ENCODE peak calls at places on chromosomes 3 and 15, in eight cellular contexts. One of them, this sample, is unnamed.

GRCh38 chr3:55724407-55724784 is 237.3 kb upstream of the WNT5A start:
- DNase-seq in germinal center: no peak
- DNase-seq in substantia nigra: no peak
- DNase-seq in GM20000: no peak
- DNase-seq in NCI-H187: no peak
- DNase-seq in left lung: no peak
- DNase-seq in fibroblast of lung: no peak
- DNase-seq in IMR-90: no peak
- DNase-seq in this sample: no peak

GRCh38 chr15:63041982-63042878 is at the start of gene TPM1:
- DNase-seq in germinal center: peak
- DNase-seq in substantia nigra: no peak
- DNase-seq in GM20000: peak
- DNase-seq in NCI-H187: no peak
- DNase-seq in left lung: peak
- DNase-seq in fibroblast of lung: peak
- DNase-seq in IMR-90: peak
- DNase-seq in this sample: no peak

GRCh38 chr3:58044656-58045055 is 36.4 kb downstream of the FLNB start:
- DNase-seq in germinal center: no peak
- DNase-seq in substantia nigra: no peak
- DNase-seq in GM20000: no peak
- DNase-seq in NCI-H187: no peak
- DNase-seq in left lung: no peak
- DNase-seq in fibroblast of lung: peak
- DNase-seq in IMR-90: peak
- DNase-seq in this sample: no peak

GRCh38 chr3:71389911-71390573 is 193.5 kb downstream of the FOXP1 start:
- DNase-seq in germinal center: no peak
- DNase-seq in substantia nigra: no peak
- DNase-seq in GM20000: no peak
- DNase-seq in NCI-H187: no peak
- DNase-seq in left lung: no peak
- DNase-seq in fibroblast of lung: peak
- DNase-seq in IMR-90: peak
- DNase-seq in this sample: peak

GRCh38 chr3:14725015-14725431 is 50.1 kb downstream of the C3orf20 start:
- DNase-seq in germinal center: no peak
- DNase-seq in substantia nigra: no peak
- DNase-seq in GM20000: no peak
- DNase-seq in NCI-H187: no peak
- DNase-seq in left lung: no peak
- DNase-seq in fibroblast of lung: peak
- DNase-seq in IMR-90: peak
- DNase-seq in this sample: no peak

GRCh38 chr3:194240766-194241165 is 104.8 kb downstream of the HES1 start:
- DNase-seq in germinal center: no peak
- DNase-seq in substantia nigra: no peak
- DNase-seq in GM20000: no peak
- DNase-seq in NCI-H187: no peak
- DNase-seq in left lung: no peak
- DNase-seq in fibroblast of lung: no peak
- DNase-seq in IMR-90: no peak
- DNase-seq in this sample: no peak

GRCh38 chr15:35440265-35440664 is 105.7 kb downstream of the DPH6 start:
- DNase-seq in germinal center: no peak
- DNase-seq in substantia nigra: no peak
- DNase-seq in GM20000: no peak
- DNase-seq in NCI-H187: no peak
- DNase-seq in left lung: no peak
- DNase-seq in fibroblast of lung: no peak
- DNase-seq in IMR-90: no peak
- DNase-seq in this sample: no peak

GRCh38 chr3:152346740-152347139 is 78.0 kb downstream of the MBNL1 start:
- DNase-seq in germinal center: no peak
- DNase-seq in substantia nigra: no peak
- DNase-seq in GM20000: no peak
- DNase-seq in NCI-H187: no peak
- DNase-seq in left lung: no peak
- DNase-seq in fibroblast of lung: no peak
- DNase-seq in IMR-90: no peak
- DNase-seq in this sample: no peak

GRCh38 chr3:179045719-179046402 is 25.7 kb downstream of the ZMAT3 start:
- DNase-seq in germinal center: peak
- DNase-seq in substantia nigra: no peak
- DNase-seq in GM20000: no peak
- DNase-seq in NCI-H187: no peak
- DNase-seq in left lung: no peak
- DNase-seq in fibroblast of lung: no peak
- DNase-seq in IMR-90: no peak
- DNase-seq in this sample: no peak

GRCh38 chr3:47961815-47962606 is 54.2 kb downstream of the MAP4 start:
- DNase-seq in germinal center: no peak
- DNase-seq in substantia nigra: no peak
- DNase-seq in GM20000: peak
- DNase-seq in NCI-H187: no peak
- DNase-seq in left lung: no peak
- DNase-seq in fibroblast of lung: peak
- DNase-seq in IMR-90: no peak
- DNase-seq in this sample: no peak

GRCh38 chr3:55897573-55898224 is 410.6 kb upstream of the WNT5A start:
- DNase-seq in germinal center: no peak
- DNase-seq in substantia nigra: no peak
- DNase-seq in GM20000: no peak
- DNase-seq in NCI-H187: no peak
- DNase-seq in left lung: no peak
- DNase-seq in fibroblast of lung: peak
- DNase-seq in IMR-90: peak
- DNase-seq in this sample: no peak